ENCODE peak calls at places on chromosomes 7 and 10, in eight cellular contexts. P, A, Y, S, I, O, H and U are unnamed samples.

GRCh38 chr7:88312061-88312663 is 5.5 kb upstream of the STEAP4 start:
- DNase-seq in H (no peak), I (no peak), O (no peak), P (no peak), A (no peak), S (no peak), Y (no peak), U (no peak)

GRCh38 chr7:121447939-121448338 is 51.8 kb upstream of the FAM3C start:
- DNase-seq in I (no peak), O (no peak), Y (no peak), A (no peak), H (no peak), P (no peak), S (no peak), U (no peak)

GRCh38 chr7:123323689-123324088 is 123.9 kb upstream of the SLC13A1 start:
- DNase-seq in A (no peak), S (no peak), H (no peak), O (no peak), I (no peak), P (no peak), Y (no peak), U (no peak)

GRCh38 chr10:77794256-77795142 is 132.1 kb downstream of the DLG5 start:
- DNase-seq in P (no peak), A (no peak), S (no peak), Y (no peak), H (no peak), I (no peak), O (no peak), U (no peak)

GRCh38 chr7:105163718-105164117 is 149.7 kb downstream of the KMT2E start:
- DNase-seq in O (no peak), P (no peak), H (no peak), S (no peak), Y (no peak), I (no peak), A (no peak), U (no peak)

GRCh38 chr7:106064836-106065559 is 47.1 kb downstream of the SYPL1 start:
- DNase-seq in P (no peak), I (peak), O (peak), H (no peak), Y (peak), A (no peak), S (no peak), U (peak)

GRCh38 chr7:31488562-31489203 is 25.2 kb upstream of the ITPRID1 start:
- DNase-seq in S (peak), H (no peak), A (no peak), I (peak), Y (peak), O (peak), P (peak), U (peak)

GRCh38 chr7:20141666-20142065 is 75.5 kb downstream of the MACC1 start:
- DNase-seq in P (peak), I (no peak), A (no peak), S (no peak), H (no peak), Y (no peak), O (no peak), U (no peak)

GRCh38 chr10:120278069-120278468 is 179.0 kb upstream of the PLPP4 start:
- DNase-seq in Y (no peak), P (no peak), I (no peak), O (no peak), H (no peak), S (no peak), A (no peak), U (no peak)

GRCh38 chr7:112495820-112496462 is 15.2 kb downstream of the LSMEM1 start:
- DNase-seq in Y (peak), S (no peak), A (no peak), P (peak), O (peak), H (no peak), I (no peak), U (peak)

GRCh38 chr7:97001221-97001620 is 4.1 kb upstream of the DLX6 start:
- DNase-seq in S (no peak), A (no peak), Y (no peak), H (no peak), P (no peak), O (no peak), I (no peak), U (no peak)

GRCh38 chr10:128044961-128045832 is 81.0 kb downstream of the MKI67 start:
- DNase-seq in A (no peak), O (no peak), H (no peak), P (no peak), S (no peak), Y (no peak), I (no peak), U (no peak)

GRCh38 chr10:124740374-124741280 is 3.6 kb downstream of the FAM53B start:
- DNase-seq in Y (peak), I (peak), O (no peak), S (no peak), A (no peak), P (no peak), H (no peak), U (no peak)

GRCh38 chr7:157016024-157016351 is 5.5 kb upstream of the MNX1 start:
- DNase-seq in S (no peak), H (no peak), I (peak), A (no peak), O (no peak), Y (no peak), P (no peak), U (no peak)

GRCh38 chr10:1209355-1209979 is 153.3 kb downstream of the WDR37 start:
- DNase-seq in Y (no peak), A (no peak), I (peak), O (no peak), S (no peak), P (no peak), H (no peak), U (no peak)

GRCh38 chr10:112208292-112208691 is 24.7 kb upstream of the GPAM start:
- DNase-seq in A (no peak), O (no peak), H (no peak), S (no peak), Y (no peak), I (no peak), P (no peak), U (no peak)

GRCh38 chr7:404782-405488 is 114.7 kb downstream of the PDGFA start:
- DNase-seq in H (no peak), A (no peak), Y (no peak), O (no peak), I (no peak), S (no peak), P (no peak), U (no peak)

GRCh38 chr10:23186697-23187096 is 5.4 kb upstream of the PTF1A start:
- DNase-seq in O (no peak), S (no peak), P (no peak), H (no peak), I (no peak), A (no peak), Y (no peak), U (no peak)

GRCh38 chr7:86961686-86962085 is 97.8 kb downstream of the ELAPOR2 start:
- DNase-seq in O (no peak), I (no peak), H (no peak), S (no peak), P (no peak), Y (no peak), A (no peak), U (peak)

GRCh38 chr10:131553121-131553520 is 241.6 kb upstream of the TCERG1L start:
- DNase-seq in A (no peak), H (no peak), I (no peak), Y (no peak), S (no peak), O (no peak), P (no peak), U (no peak)

GRCh38 chr7:24920702-24921679 is 59.0 kb downstream of the OSBPL3 start:
- DNase-seq in Y (peak), A (no peak), S (no peak), O (peak), I (peak), P (no peak), H (no peak), U (peak)

GRCh38 chr7:103989785-103990775 is 622 bp upstream of the RELN start:
- DNase-seq in O (no peak), A (no peak), I (no peak), Y (no peak), S (peak), H (no peak), P (no peak), U (no peak)